ENCODE peak calls at places on chromosomes 13 and 19, in four cellular contexts. J is uterus, P is WTC11, W is fibroblast of villous mesenchyme. U is an unnamed sample.
A peak's percentile ranks its signal among the peaks of the same experiment; 100 is the strongest.

GRCh38 chr19:17448190-17448967 is at the start of gene TMEM221:
- DNase-seq in J (peak; percentile 49), P (peak; percentile 78), W (no peak), U (no peak)

GRCh38 chr13:78197231-78197630 is 278.6 kb upstream of the EDNRB start:
- DNase-seq in J (no peak), P (no peak), W (no peak), U (no peak)

GRCh38 chr19:14972676-14973075 is 7.0 kb downstream of the SLC1A6 start:
- DNase-seq in J (no peak), P (no peak), W (no peak), U (no peak)

GRCh38 chr19:4366666-4367335 is 23.4 kb downstream of the MPND start:
- DNase-seq in J (no peak), P (no peak), W (no peak), U (no peak)

GRCh38 chr13:50244913-50245574 is 229.8 kb downstream of the KCNRG start:
- DNase-seq in J (no peak), P (no peak), W (peak; percentile 87), U (no peak)

GRCh38 chr13:27605610-27606200 is 14.6 kb downstream of the LNX2 start:
- DNase-seq in J (no peak), P (no peak), W (peak; percentile 36), U (no peak)

GRCh38 chr19:56111601-56112312 is 9.3 kb downstream of the ZNF787 start:
- DNase-seq in J (no peak), P (no peak), W (no peak), U (no peak)

GRCh38 chr13:39036212-39036611 is 1.7 kb downstream of the PROSER1 start:
- DNase-seq in J (no peak), P (no peak), W (peak; percentile 37), U (no peak)

GRCh38 chr13:24541127-24541475 is 28.5 kb upstream of the PARP4 start:
- DNase-seq in J (no peak), P (no peak), W (no peak), U (no peak)
- TF ChIP-seq CTCF in J (no peak), P (no peak), W (no peak), U (no peak)

DNA sequence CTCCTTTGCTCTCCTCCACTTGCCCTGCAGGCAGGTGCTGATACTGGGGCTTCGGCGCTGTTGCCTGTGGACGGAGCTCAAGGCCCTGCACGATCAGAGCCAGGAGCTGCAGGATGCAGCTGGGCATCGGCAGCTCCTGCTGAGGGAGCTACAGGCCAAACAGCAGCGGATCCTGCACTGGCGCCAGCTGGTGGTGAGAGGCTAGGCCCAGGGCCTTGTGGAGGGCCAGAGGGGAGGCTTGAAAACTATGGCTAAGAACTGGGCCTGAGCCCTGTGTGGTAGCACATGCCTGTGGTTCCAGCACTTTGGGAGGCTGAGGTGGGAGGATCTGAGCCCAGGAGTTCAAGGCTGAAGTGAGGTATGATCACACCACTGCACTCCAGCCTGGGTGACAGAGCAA is 6.3 kb downstream of the HAUS5 start:
- DNase-seq in J (no peak), P (peak; percentile 52), W (no peak), U (no peak)
- TF ChIP-seq CTCF in J (no peak), P (no peak), W (peak; percentile 11), U (no peak)

DNA sequence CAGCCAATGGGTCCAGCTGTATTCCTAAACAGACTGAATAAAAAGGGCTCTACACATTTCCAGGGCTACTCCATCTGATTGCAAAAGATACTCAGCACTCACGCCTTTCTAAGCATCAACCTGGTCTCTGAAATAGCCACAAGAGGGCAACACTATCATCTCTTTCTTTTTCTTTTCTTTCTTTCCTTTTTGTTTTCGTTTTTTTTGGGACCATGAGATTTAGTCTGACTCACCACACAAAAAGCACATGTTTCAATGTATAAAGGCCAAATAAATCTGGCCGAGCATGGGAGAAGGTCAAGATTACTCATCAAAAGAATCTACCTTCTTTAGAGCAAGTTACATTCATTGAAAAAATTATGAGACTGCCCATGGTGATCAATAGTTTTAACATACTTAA is 805.6 kb upstream of the ARGLU1 start:
- DNase-seq in J (no peak), P (no peak), W (peak; percentile 88), U (no peak)
- TF ChIP-seq CTCF in J (no peak), P (no peak), W (peak; percentile 71), U (no peak)

GRCh38 chr19:16327501-16327900 is 2.9 kb downstream of the KLF2 start:
- DNase-seq in J (no peak), P (no peak), W (no peak), U (no peak)

GRCh38 chr19:16327911-16328823 is 3.5 kb downstream of the KLF2 start:
- DNase-seq in J (peak; percentile 93), P (no peak), W (peak; percentile 98), U (peak; percentile 66)

GRCh38 chr19:16330368-16330801 is 5.8 kb downstream of the KLF2 start:
- DNase-seq in J (peak; percentile 75), P (no peak), W (peak; percentile 75), U (peak; percentile 72)

GRCh38 chr19:16327131-16327450 is 2.5 kb downstream of the KLF2 start:
- DNase-seq in J (no peak), P (no peak), W (no peak), U (no peak)

DNA sequence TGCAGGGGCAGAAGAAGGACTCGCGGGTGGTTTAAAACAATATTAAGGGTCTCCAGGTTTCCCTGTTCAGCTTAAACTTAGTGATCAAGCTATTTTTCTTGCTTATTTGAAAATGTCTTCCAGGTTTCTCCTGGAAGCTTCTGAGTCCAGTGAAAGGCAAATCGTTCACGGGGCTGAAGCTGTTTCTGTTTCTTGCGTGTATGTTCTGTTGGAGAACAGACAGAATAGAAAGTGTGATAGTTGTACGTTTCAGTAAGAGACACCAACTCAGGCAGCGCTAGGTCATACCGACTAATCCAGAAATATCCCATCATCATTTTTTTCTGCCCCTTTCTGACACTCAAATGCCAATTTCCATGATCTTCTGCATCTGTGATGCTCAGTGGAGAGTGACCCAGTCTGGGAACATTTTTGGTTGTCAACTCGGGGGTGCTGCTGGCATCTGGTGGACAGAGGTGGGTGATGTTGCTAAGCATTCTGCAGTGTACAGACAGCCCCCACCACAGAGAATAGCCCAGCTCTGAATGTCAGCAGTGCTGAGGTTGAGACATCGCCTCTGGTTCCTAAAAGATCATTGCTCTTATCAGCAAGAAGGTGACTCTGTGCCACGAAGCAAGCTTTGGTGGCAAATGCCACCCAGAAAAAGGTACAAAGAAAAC is 4.3 kb downstream of the KLF2 start:
- DNase-seq in J (no peak), P (no peak), W (no peak), U (no peak)
- TF ChIP-seq CTCF in J (no peak), P (no peak), W (peak; percentile 18), U (no peak)

GRCh38 chr13:111153279-111153976 is 38.3 kb downstream of the ARHGEF7 start:
- DNase-seq in J (peak; percentile 91), P (peak; percentile 93), W (peak; percentile 94), U (peak; percentile 79)
- TF ChIP-seq CTCF in J (peak; percentile 43), P (no peak), W (peak; percentile 31), U (no peak)

GRCh38 chr13:60696602-60697001 is 299.6 kb downstream of the TDRD3 start:
- DNase-seq in J (no peak), P (no peak), W (no peak), U (no peak)
- TF ChIP-seq CTCF in J (no peak), P (no peak), W (no peak), U (no peak)

GRCh38 chr19:41921280-41922219 is 6.7 kb downstream of the ERFL start:
- DNase-seq in J (no peak), P (no peak), W (no peak), U (no peak)
- TF ChIP-seq CTCF in J (no peak), P (no peak), W (no peak), U (no peak)

DNA sequence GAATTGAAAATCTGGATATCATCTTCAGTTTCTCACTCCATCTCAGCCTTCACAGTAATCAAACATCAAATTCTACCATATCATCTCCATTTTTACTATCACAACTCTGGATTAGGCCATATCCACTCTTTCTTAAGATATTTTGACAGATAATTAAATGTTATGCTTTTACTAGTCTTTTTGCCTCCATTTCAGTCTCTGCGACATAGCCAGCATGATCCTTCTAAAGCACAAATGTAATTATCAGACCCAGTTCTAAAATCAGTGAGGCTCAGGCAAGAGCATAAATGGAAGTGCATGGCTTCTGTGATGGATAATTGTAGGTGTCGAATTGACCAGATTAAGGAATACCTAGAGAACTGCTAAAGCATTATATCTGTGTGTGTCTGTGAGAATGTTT is 307.7 kb downstream of the PCDH20 start:
- DNase-seq in J (no peak), P (no peak), W (no peak), U (no peak)
- TF ChIP-seq CTCF in J (no peak), P (no peak), W (no peak), U (no peak)

GRCh38 chr19:43305642-43306041 is 36.3 kb upstream of the PSG9 start:
- DNase-seq in J (no peak), P (no peak), W (no peak), U (no peak)
- TF ChIP-seq CTCF in J (no peak), P (no peak), W (no peak), U (no peak)

GRCh38 chr19:18646535-18647370 is 9.9 kb downstream of the KLHL26 start:
- DNase-seq in J (no peak), P (no peak), W (no peak), U (no peak)

GRCh38 chr19:18647807-18648206 is 11.0 kb downstream of the KLHL26 start:
- DNase-seq in J (no peak), P (no peak), W (no peak), U (no peak)

GRCh38 chr19:18644144-18645034 is 7.6 kb downstream of the KLHL26 start:
- DNase-seq in J (no peak), P (no peak), W (no peak), U (no peak)

GRCh38 chr19:18647371-18647767 is 10.5 kb downstream of the KLHL26 start:
- DNase-seq in J (no peak), P (no peak), W (no peak), U (no peak)

GRCh38 chr19:18645035-18645511 is 8.2 kb downstream of the KLHL26 start:
- DNase-seq in J (no peak), P (no peak), W (no peak), U (no peak)
- TF ChIP-seq CTCF in J (no peak), P (no peak), W (no peak), U (no peak)